ENCODE peak calls at places on chromosome 15, in nine cellular contexts. One of them, this sample, is unnamed.

GRCh38 chr15:52340093-52340492 is 44.5 kb upstream of the MYO5C start:
- DNase-seq in activated naive CD4-positive, alpha-beta T cell: no peak
- DNase-seq in stimulated activated CD4-positive, alpha-beta T cell treated with anti-CD3 and anti-CD28 coated beads, TNF-alpha, amount 100 ng/mL, for 4 hours: no peak
- DNase-seq in dorsolateral prefrontal cortex: no peak
- DNase-seq in GM04503: no peak
- DNase-seq in activated CD4-positive, alpha-beta T cell treated with anti-CD3 and anti-CD28 coated beads, Interleukin-2, amount 10 ng/mL, durations not matched to agents 7 days and 5 days: no peak
- DNase-seq in mammary epithelial cell: no peak
- DNase-seq in H54: no peak
- DNase-seq in NCI-H2029: no peak
- DNase-seq in this sample: no peak

GRCh38 chr15:39247574-39247973 is 333.3 kb upstream of the THBS1 start:
- DNase-seq in activated naive CD4-positive, alpha-beta T cell: no peak
- DNase-seq in stimulated activated CD4-positive, alpha-beta T cell treated with anti-CD3 and anti-CD28 coated beads, TNF-alpha, amount 100 ng/mL, for 4 hours: no peak
- DNase-seq in dorsolateral prefrontal cortex: no peak
- DNase-seq in GM04503: peak; percentile 87
- DNase-seq in activated CD4-positive, alpha-beta T cell treated with anti-CD3 and anti-CD28 coated beads, Interleukin-2, amount 10 ng/mL, durations not matched to agents 7 days and 5 days: no peak
- DNase-seq in mammary epithelial cell: no peak
- DNase-seq in H54: no peak
- DNase-seq in NCI-H2029: no peak
- DNase-seq in this sample: no peak

GRCh38 chr15:81301815-81302399 is 22.0 kb downstream of the STARD5 start:
- DNase-seq in activated naive CD4-positive, alpha-beta T cell: no peak
- DNase-seq in stimulated activated CD4-positive, alpha-beta T cell treated with anti-CD3 and anti-CD28 coated beads, TNF-alpha, amount 100 ng/mL, for 4 hours: no peak
- DNase-seq in dorsolateral prefrontal cortex: no peak
- DNase-seq in GM04503: no peak
- DNase-seq in activated CD4-positive, alpha-beta T cell treated with anti-CD3 and anti-CD28 coated beads, Interleukin-2, amount 10 ng/mL, durations not matched to agents 7 days and 5 days: peak; percentile 39
- DNase-seq in mammary epithelial cell: no peak
- DNase-seq in H54: no peak
- DNase-seq in NCI-H2029: no peak
- DNase-seq in this sample: no peak

GRCh38 chr15:67724679-67725365 is 100.5 kb upstream of the SKOR1 start:
- DNase-seq in activated naive CD4-positive, alpha-beta T cell: no peak
- DNase-seq in stimulated activated CD4-positive, alpha-beta T cell treated with anti-CD3 and anti-CD28 coated beads, TNF-alpha, amount 100 ng/mL, for 4 hours: no peak
- DNase-seq in dorsolateral prefrontal cortex: no peak
- DNase-seq in GM04503: no peak
- DNase-seq in activated CD4-positive, alpha-beta T cell treated with anti-CD3 and anti-CD28 coated beads, Interleukin-2, amount 10 ng/mL, durations not matched to agents 7 days and 5 days: no peak
- DNase-seq in mammary epithelial cell: no peak
- DNase-seq in H54: no peak
- DNase-seq in NCI-H2029: peak; percentile 36
- DNase-seq in this sample: no peak

GRCh38 chr15:94882071-94882712 is 650.8 kb downstream of the MCTP2 start:
- DNase-seq in activated naive CD4-positive, alpha-beta T cell: no peak
- DNase-seq in stimulated activated CD4-positive, alpha-beta T cell treated with anti-CD3 and anti-CD28 coated beads, TNF-alpha, amount 100 ng/mL, for 4 hours: no peak
- DNase-seq in dorsolateral prefrontal cortex: no peak
- DNase-seq in GM04503: no peak
- DNase-seq in activated CD4-positive, alpha-beta T cell treated with anti-CD3 and anti-CD28 coated beads, Interleukin-2, amount 10 ng/mL, durations not matched to agents 7 days and 5 days: no peak
- DNase-seq in mammary epithelial cell: peak; percentile 88
- DNase-seq in H54: no peak
- DNase-seq in NCI-H2029: no peak
- DNase-seq in this sample: no peak

GRCh38 chr15:63080638-63081250 is 38.2 kb downstream of the TPM1 start:
- DNase-seq in activated naive CD4-positive, alpha-beta T cell: no peak
- DNase-seq in stimulated activated CD4-positive, alpha-beta T cell treated with anti-CD3 and anti-CD28 coated beads, TNF-alpha, amount 100 ng/mL, for 4 hours: no peak
- DNase-seq in dorsolateral prefrontal cortex: no peak
- DNase-seq in GM04503: no peak
- DNase-seq in activated CD4-positive, alpha-beta T cell treated with anti-CD3 and anti-CD28 coated beads, Interleukin-2, amount 10 ng/mL, durations not matched to agents 7 days and 5 days: no peak
- DNase-seq in mammary epithelial cell: no peak
- DNase-seq in H54: no peak
- DNase-seq in NCI-H2029: no peak
- DNase-seq in this sample: no peak

GRCh38 chr15:24878153-24878552 is 76.6 kb upstream of the SNRPN start:
- DNase-seq in activated naive CD4-positive, alpha-beta T cell: no peak
- DNase-seq in stimulated activated CD4-positive, alpha-beta T cell treated with anti-CD3 and anti-CD28 coated beads, TNF-alpha, amount 100 ng/mL, for 4 hours: no peak
- DNase-seq in dorsolateral prefrontal cortex: peak; percentile 12
- DNase-seq in GM04503: no peak
- DNase-seq in activated CD4-positive, alpha-beta T cell treated with anti-CD3 and anti-CD28 coated beads, Interleukin-2, amount 10 ng/mL, durations not matched to agents 7 days and 5 days: no peak
- DNase-seq in mammary epithelial cell: peak; percentile 1
- DNase-seq in H54: no peak
- DNase-seq in NCI-H2029: no peak
- DNase-seq in this sample: peak; percentile 28

GRCh38 chr15:45199136-45199810 is 11.5 kb upstream of the SHF start:
- DNase-seq in activated naive CD4-positive, alpha-beta T cell: no peak
- DNase-seq in stimulated activated CD4-positive, alpha-beta T cell treated with anti-CD3 and anti-CD28 coated beads, TNF-alpha, amount 100 ng/mL, for 4 hours: no peak
- DNase-seq in dorsolateral prefrontal cortex: no peak
- DNase-seq in GM04503: no peak
- DNase-seq in activated CD4-positive, alpha-beta T cell treated with anti-CD3 and anti-CD28 coated beads, Interleukin-2, amount 10 ng/mL, durations not matched to agents 7 days and 5 days: peak; percentile 41
- DNase-seq in mammary epithelial cell: peak; percentile 30
- DNase-seq in H54: no peak
- DNase-seq in NCI-H2029: peak; percentile 14
- DNase-seq in this sample: no peak

GRCh38 chr15:72353266-72353665 is 22.5 kb downstream of the HEXA start:
- DNase-seq in activated naive CD4-positive, alpha-beta T cell: no peak
- DNase-seq in stimulated activated CD4-positive, alpha-beta T cell treated with anti-CD3 and anti-CD28 coated beads, TNF-alpha, amount 100 ng/mL, for 4 hours: no peak
- DNase-seq in dorsolateral prefrontal cortex: no peak
- DNase-seq in GM04503: no peak
- DNase-seq in activated CD4-positive, alpha-beta T cell treated with anti-CD3 and anti-CD28 coated beads, Interleukin-2, amount 10 ng/mL, durations not matched to agents 7 days and 5 days: no peak
- DNase-seq in mammary epithelial cell: peak; percentile 34
- DNase-seq in H54: no peak
- DNase-seq in NCI-H2029: no peak
- DNase-seq in this sample: no peak

GRCh38 chr15:65067645-65068416 is at the start of gene RASL12:
- DNase-seq in activated naive CD4-positive, alpha-beta T cell: no peak
- DNase-seq in stimulated activated CD4-positive, alpha-beta T cell treated with anti-CD3 and anti-CD28 coated beads, TNF-alpha, amount 100 ng/mL, for 4 hours: no peak
- DNase-seq in dorsolateral prefrontal cortex: no peak
- DNase-seq in GM04503: no peak
- DNase-seq in activated CD4-positive, alpha-beta T cell treated with anti-CD3 and anti-CD28 coated beads, Interleukin-2, amount 10 ng/mL, durations not matched to agents 7 days and 5 days: no peak
- DNase-seq in mammary epithelial cell: no peak
- DNase-seq in H54: no peak
- DNase-seq in NCI-H2029: no peak
- DNase-seq in this sample: no peak

This sample was measured in amygdala.